ENCODE peak calls at places on chromosomes 7 and 10, in eight cellular contexts. N, F, Q, E, M, V, R and G are unnamed samples.

GRCh38 chr10:45441239-45441638 is 67.2 kb downstream of the ALOX5 start:
- DNase-seq in N (no peak), F (no peak), Q (no peak), E (peak; percentile 34), M (no peak), V (no peak), R (no peak), G (no peak)

GRCh38 chr7:134298902-134299683 is 17.6 kb downstream of the SLC35B4 start:
- DNase-seq in N (peak; percentile 28), F (peak; percentile 78), Q (peak; percentile 33), E (peak; percentile 50), M (peak; percentile 31), V (no peak), R (no peak), G (no peak)

GRCh38 chr10:31876616-31877352 is 51.8 kb downstream of the ARHGAP12 start:
- DNase-seq in N (no peak), F (no peak), Q (no peak), E (no peak), M (no peak), V (no peak), R (no peak), G (no peak)

GRCh38 chr7:13849528-13849892 is 140.0 kb downstream of the ETV1 start:
- DNase-seq in N (no peak), F (no peak), Q (no peak), E (no peak), M (no peak), V (no peak), R (no peak), G (no peak)

GRCh38 chr10:102919237-102919959 is 1.3 kb downstream of the CNNM2 start:
- DNase-seq in N (no peak), F (peak; percentile 25), Q (peak; percentile 18), E (peak; percentile 50), M (peak; percentile 32), V (no peak), R (peak; percentile 60), G (peak; percentile 13)

GRCh38 chr7:84044834-84045233 is 149.8 kb downstream of the SEMA3A start:
- DNase-seq in N (no peak), F (no peak), Q (no peak), E (no peak), M (no peak), V (no peak), R (no peak), G (no peak)

GRCh38 chr7:133255461-133255860 is 2.6 kb downstream of the EXOC4 start:
- DNase-seq in N (no peak), F (peak; percentile 28), Q (no peak), E (no peak), M (no peak), V (no peak), R (no peak), G (no peak)

GRCh38 chr7:32427769-32428291 is 62.4 kb downstream of the LSM5 start:
- DNase-seq in N (peak; percentile 75), F (peak; percentile 75), Q (no peak), E (peak; percentile 46), M (no peak), V (peak; percentile 21), R (peak; percentile 75), G (peak; percentile 78)

GRCh38 chr10:58642283-58642682 is 129.6 kb downstream of the BICC1 start:
- DNase-seq in N (no peak), F (peak; percentile 50), Q (no peak), E (no peak), M (no peak), V (no peak), R (no peak), G (no peak)

GRCh38 chr7:37247881-37248280 is 200.8 kb downstream of the ELMO1 start:
- DNase-seq in N (no peak), F (peak; percentile 16), Q (peak; percentile 15), E (no peak), M (no peak), V (no peak), R (no peak), G (no peak)

GRCh38 chr7:47342646-47343045 is 239.3 kb downstream of the TNS3 start:
- DNase-seq in N (no peak), F (no peak), Q (no peak), E (no peak), M (no peak), V (no peak), R (no peak), G (no peak)

GRCh38 chr10:84237199-84238051 is 3.9 kb downstream of the LRIT1 start:
- DNase-seq in N (peak; percentile 52), F (no peak), Q (no peak), E (no peak), M (no peak), V (no peak), R (no peak), G (no peak)

GRCh38 chr7:54705436-54705835 is 53.6 kb downstream of the SEC61G start:
- DNase-seq in N (no peak), F (peak; percentile 37), Q (no peak), E (no peak), M (no peak), V (peak; percentile 41), R (no peak), G (peak; percentile 86)

GRCh38 chr7:26937956-26938623 is 73.7 kb upstream of the SKAP2 start:
- DNase-seq in N (no peak), F (no peak), Q (no peak), E (no peak), M (no peak), V (no peak), R (no peak), G (peak; percentile 31)

GRCh38 chr7:11358637-11359036 is 385.0 kb downstream of the PHF14 start:
- DNase-seq in N (no peak), F (no peak), Q (no peak), E (no peak), M (no peak), V (no peak), R (no peak), G (no peak)

GRCh38 chr7:136136906-136137305 is 159.7 kb upstream of the MTPN start:
- DNase-seq in N (no peak), F (no peak), Q (no peak), E (no peak), M (no peak), V (no peak), R (no peak), G (no peak)

GRCh38 chr7:106304575-106304974 is 19.8 kb upstream of the NAMPT start:
- DNase-seq in N (no peak), F (no peak), Q (no peak), E (no peak), M (no peak), V (no peak), R (no peak), G (no peak)

GRCh38 chr7:106305732-106306131 is 20.9 kb upstream of the NAMPT start:
- DNase-seq in N (no peak), F (no peak), Q (no peak), E (no peak), M (no peak), V (no peak), R (no peak), G (no peak)

GRCh38 chr7:106309352-106309751 is 24.6 kb upstream of the NAMPT start:
- DNase-seq in N (no peak), F (no peak), Q (no peak), E (no peak), M (no peak), V (no peak), R (no peak), G (no peak)

DNA sequence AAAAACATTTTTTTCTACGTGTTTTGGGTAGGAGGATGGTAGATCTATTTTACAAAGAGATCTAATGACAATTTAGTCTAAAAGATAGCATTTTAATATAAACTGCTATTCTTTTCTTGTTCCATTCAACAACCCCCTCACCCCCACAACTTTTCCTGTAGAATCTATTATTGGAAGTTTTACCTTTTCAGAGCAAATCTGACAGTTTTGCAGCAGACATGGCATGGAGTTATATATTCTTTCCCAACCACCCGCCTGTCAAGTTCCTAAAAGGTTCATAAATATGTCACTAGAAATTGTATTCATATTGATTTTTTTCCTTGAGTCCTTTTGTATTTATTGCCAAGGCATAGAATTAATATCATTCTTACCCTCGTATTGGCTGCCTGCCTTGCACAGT is 21.5 kb upstream of the NAMPT start:
- DNase-seq in N (no peak), F (no peak), Q (no peak), E (no peak), M (no peak), V (no peak), R (no peak), G (no peak)
- H3K27ac ChIP-seq in N (no peak overlapping the region), F (no peak overlapping the region), Q (no peak overlapping the region), E (no peak overlapping the region), M (no peak overlapping the region), V (no peak overlapping the region), R (no peak overlapping the region), G (no peak overlapping the region)

DNA sequence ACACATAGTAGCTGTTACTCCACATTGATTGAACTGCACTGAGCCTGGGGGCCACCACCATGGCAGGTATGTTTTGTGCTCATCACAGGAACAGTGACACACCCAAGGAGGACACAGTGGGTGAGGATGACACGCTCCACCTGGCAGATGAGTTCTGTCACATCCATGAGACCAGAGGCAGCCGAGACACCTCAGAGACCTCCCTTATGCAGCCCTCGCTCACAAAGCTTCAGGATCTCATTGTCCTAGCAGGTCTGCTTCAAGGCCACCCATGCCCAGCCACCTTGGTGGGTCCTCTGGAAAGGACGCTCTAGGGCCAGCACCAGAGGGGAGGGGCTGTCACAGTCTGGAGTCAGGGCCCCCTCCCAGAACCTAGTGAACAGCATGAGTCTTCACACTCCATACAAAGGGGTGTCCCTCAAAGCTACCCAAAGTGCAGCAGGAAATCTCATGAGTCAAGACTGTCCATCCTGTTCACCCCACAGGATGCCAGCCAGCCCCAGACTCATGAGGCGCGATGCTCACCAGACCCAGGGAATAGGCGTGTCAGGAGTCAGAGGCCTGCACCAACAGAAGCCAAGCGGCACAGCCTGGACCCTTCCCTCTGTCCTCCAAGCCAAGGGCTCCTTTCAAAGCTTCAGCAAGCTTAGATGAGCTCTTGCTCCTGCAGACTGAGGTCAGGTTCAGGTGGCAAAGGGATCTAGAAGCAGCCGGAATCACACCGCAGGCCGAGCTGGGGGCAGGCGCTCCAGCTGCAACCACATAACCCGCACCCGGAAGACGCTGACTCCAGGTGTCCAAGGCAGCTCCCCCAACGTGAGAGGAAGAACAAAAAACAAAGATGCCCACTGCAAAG is 9.6 kb downstream of the FAM53B start:
- DNase-seq in N (no peak), F (no peak), Q (peak; percentile 19), E (peak; percentile 75), M (no peak), V (no peak), R (no peak), G (no peak)
- H3K27ac ChIP-seq in N (peak overlapping the region; percentile 93), F (no peak overlapping the region), Q (peak overlapping the region; percentile 88), E (peak overlapping the region; percentile 70), M (peak overlapping the region; percentile 69), V (no peak overlapping the region), R (peak overlapping the region; percentile 4), G (peak overlapping the region; percentile 27)

GRCh38 chr7:140375808-140376730 is 22.3 kb downstream of the SLC37A3 start:
- DNase-seq in N (no peak), F (no peak), Q (no peak), E (no peak), M (no peak), V (no peak), R (no peak), G (no peak)
- H3K27ac ChIP-seq in N (no peak overlapping the region), F (no peak overlapping the region), Q (no peak overlapping the region), E (peak overlapping the region; percentile 23), M (no peak overlapping the region), V (no peak overlapping the region), R (no peak overlapping the region), G (no peak overlapping the region)

GRCh38 chr7:117630501-117630900 is 150.7 kb downstream of the CFTR start:
- DNase-seq in N (no peak), F (no peak), Q (no peak), E (no peak), M (no peak), V (no peak), R (no peak), G (no peak)

GRCh38 chr7:117631652-117632051 is 151.8 kb downstream of the CFTR start:
- DNase-seq in N (no peak), F (no peak), Q (no peak), E (no peak), M (no peak), V (no peak), R (no peak), G (no peak)

GRCh38 chr7:117630907-117631564 is 151.2 kb downstream of the CFTR start:
- DNase-seq in N (no peak), F (no peak), Q (no peak), E (no peak), M (no peak), V (no peak), R (no peak), G (no peak)
- H3K27ac ChIP-seq in N (no peak overlapping the region), F (no peak overlapping the region), Q (no peak overlapping the region), E (no peak overlapping the region), M (no peak overlapping the region), V (no peak overlapping the region), R (no peak overlapping the region), G (no peak overlapping the region)